ENCODE peak calls at places on chromosomes 1 and 21, in four cellular contexts. G is H1, R is K562, Q is HepG2. A is an unnamed sample.

GRCh38 chr1:55803429-55803828 is 588.3 kb upstream of the USP24 start:
- DNase-seq in G (no peak), R (no peak), Q (no peak), A (no peak)

GRCh38 chr1:29133861-29134694 is 10.4 kb upstream of the TMEM200B start:
- DNase-seq in G (peak; percentile 57), R (peak; percentile 53), Q (no peak), A (no peak)

GRCh38 chr1:202834771-202835547 is 24.2 kb downstream of the PCAT6 start:
- DNase-seq in G (no peak), R (no peak), Q (no peak), A (no peak)

GRCh38 chr1:4006676-4007374 is 106.8 kb upstream of the C1orf174 start:
- DNase-seq in G (no peak), R (no peak), Q (no peak), A (no peak)

GRCh38 chr1:96365076-96365475 is 356.5 kb upstream of the PTBP2 start:
- DNase-seq in G (no peak), R (no peak), Q (no peak), A (no peak)

GRCh38 chr1:27831568-27832410 is 1.2 kb downstream of the PPP1R8 start:
- DNase-seq in G (no peak), R (no peak), Q (peak; percentile 21), A (peak; percentile 7)

GRCh38 chr21:37119421-37120218 is 46.6 kb downstream of the TTC3 start:
- DNase-seq in G (no peak), R (no peak), Q (peak; percentile 12), A (no peak)

GRCh38 chr1:1058921-1059493 is 15.1 kb downstream of the RNF223 start:
- DNase-seq in G (peak; percentile 76), R (peak; percentile 94), Q (no peak), A (no peak)

GRCh38 chr1:205043866-205044265 is 854 bp downstream of the CNTN2 start:
- DNase-seq in G (no peak), R (no peak), Q (no peak), A (no peak)

GRCh38 chr1:168509875-168510594 is 33.8 kb downstream of the XCL2 start:
- DNase-seq in G (no peak), R (no peak), Q (no peak), A (no peak)

GRCh38 chr1:234926574-234927311 is 201.9 kb downstream of the TOMM20 start:
- DNase-seq in G (no peak), R (no peak), Q (no peak), A (no peak)

GRCh38 chr1:217528271-217528670 is 102.6 kb downstream of the GPATCH2 start:
- DNase-seq in G (no peak), R (no peak), Q (no peak), A (no peak)

GRCh38 chr1:29341936-29342335 is 105.6 kb downstream of the PTPRU start:
- DNase-seq in G (no peak), R (no peak), Q (no peak), A (no peak)

GRCh38 chr1:28933918-28934317 is 19.5 kb downstream of the EPB41 start:
- DNase-seq in G (no peak), R (no peak), Q (no peak), A (no peak)

GRCh38 chr1:156146006-156146748 is 7.2 kb upstream of the SEMA4A start:
- DNase-seq in G (no peak), R (peak; percentile 66), Q (peak; percentile 86), A (peak; percentile 74)

GRCh38 chr21:41233913-41234312 is 66.0 kb downstream of the BACE2 start:
- DNase-seq in G (no peak), R (no peak), Q (no peak), A (no peak)

GRCh38 chr1:162292422-162292849 is 84.2 kb downstream of the SPATA46 start:
- DNase-seq in G (no peak), R (no peak), Q (no peak), A (no peak)

GRCh38 chr1:85284202-85284601 is 7.8 kb upstream of the BCL10 start:
- DNase-seq in G (no peak), R (no peak), Q (peak; percentile 22), A (no peak)

GRCh38 chr1:85283475-85284199 is 7.2 kb upstream of the BCL10 start:
- DNase-seq in G (no peak), R (peak; percentile 27), Q (peak; percentile 44), A (no peak)

GRCh38 chr1:85290826-85291225 is 14.4 kb upstream of the BCL10 start:
- DNase-seq in G (no peak), R (no peak), Q (no peak), A (no peak)

GRCh38 chr1:85289848-85290335 is 13.5 kb upstream of the BCL10 start:
- DNase-seq in G (no peak), R (no peak), Q (no peak), A (no peak)

DNA sequence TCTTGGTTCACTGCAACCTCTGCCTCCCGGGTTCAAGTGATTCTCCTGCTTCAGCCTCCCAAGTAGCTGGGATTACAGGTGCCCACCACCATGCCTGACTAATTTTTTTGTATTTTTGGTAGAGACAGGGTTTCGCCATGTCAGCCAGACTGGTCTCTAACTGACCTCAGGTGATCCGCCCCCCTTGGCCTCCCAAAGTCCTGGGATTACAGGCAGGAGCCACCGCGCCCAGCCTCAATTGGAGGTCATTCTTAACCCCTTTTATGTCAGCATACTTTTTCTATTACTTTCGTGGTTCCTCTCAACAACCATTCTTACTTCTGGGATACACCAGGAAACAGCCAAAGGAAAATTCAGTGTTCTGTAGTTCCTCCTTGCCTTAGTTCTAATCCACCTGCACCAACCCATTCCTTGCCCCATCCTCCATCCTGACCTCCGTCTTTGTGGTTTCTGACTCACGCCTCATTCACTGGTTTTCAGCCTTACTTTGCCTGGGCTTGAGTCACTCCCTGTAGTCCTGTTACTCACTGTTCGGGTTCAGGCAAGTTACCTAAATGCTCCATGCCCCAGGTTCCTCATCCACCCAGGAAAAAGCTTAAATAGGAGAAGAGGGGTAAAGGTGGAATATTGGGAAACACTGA is 12.9 kb upstream of the BCL10 start:
- DNase-seq in G (no peak), R (no peak), Q (no peak), A (peak; percentile 93)
- TF ChIP-seq FOSL1 in G (no peak), R (peak; percentile 95), Q (no peak), A (peak; percentile 99)

DNA sequence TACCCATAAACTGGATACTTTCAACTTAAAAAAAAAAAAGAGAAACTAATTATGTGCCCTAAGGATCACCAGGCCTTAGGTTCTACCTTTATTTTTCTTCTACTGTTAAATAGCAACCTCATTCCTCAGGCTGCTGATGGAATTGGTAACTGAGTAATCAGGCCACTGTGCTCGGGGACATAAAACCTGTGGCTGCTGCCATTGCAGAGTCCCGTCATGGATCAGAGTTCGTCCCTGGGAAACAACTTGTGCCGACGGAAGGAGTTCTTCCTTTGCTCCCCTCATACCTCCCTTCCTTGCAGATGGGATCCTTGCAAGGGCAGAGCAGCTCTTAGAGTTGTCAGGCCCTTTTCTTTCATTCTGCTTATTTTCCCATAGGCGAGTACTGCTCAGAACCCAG is 123.6 kb downstream of the PBX1 start:
- DNase-seq in G (no peak), R (no peak), Q (no peak), A (no peak)
- TF ChIP-seq FOSL1 in G (no peak), R (no peak), Q (no peak), A (no peak)

GRCh38 chr1:229230136-229230892 is 40.6 kb upstream of the RAB4A start:
- DNase-seq in G (peak; percentile 52), R (no peak), Q (peak; percentile 24), A (no peak)
- TF ChIP-seq FOSL1 in G (no peak), R (peak; percentile 31), Q (no peak), A (no peak)

DNA sequence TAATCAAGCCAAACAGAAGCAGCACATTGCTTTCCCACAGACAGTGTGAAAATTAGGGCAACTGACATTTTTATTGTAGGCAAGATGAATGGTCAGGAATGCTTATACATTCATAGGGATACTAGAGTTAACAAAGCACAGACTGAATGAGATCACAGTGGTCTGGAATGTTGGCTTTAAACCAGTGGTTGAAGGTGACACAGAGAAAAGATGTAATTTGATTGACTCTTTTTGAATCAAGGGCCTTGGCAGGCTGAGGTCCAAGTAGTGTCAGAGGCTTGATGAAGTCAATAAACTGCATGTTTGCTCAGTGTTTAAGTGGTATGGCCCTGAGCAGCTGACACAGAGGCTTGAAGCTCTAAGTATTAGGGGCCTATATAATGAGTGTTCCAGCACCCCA is 256.7 kb downstream of the CTH start:
- DNase-seq in G (no peak), R (no peak), Q (no peak), A (no peak)
- TF ChIP-seq FOSL1 in G (no peak), R (no peak), Q (no peak), A (no peak)

GRCh38 chr1:36384542-36385409 is 948 bp downstream of the STK40 start:
- DNase-seq in G (peak; percentile 65), R (peak; percentile 63), Q (peak; percentile 89), A (peak; percentile 57)
- TF ChIP-seq FOSL1 in G (no peak), R (no peak), Q (no peak), A (no peak)

GRCh38 chr21:17051054-17051453 is 461.8 kb upstream of the CXADR start:
- DNase-seq in G (no peak), R (no peak), Q (no peak), A (no peak)
- TF ChIP-seq FOSL1 in G (no peak), R (no peak), Q (no peak), A (no peak)

GRCh38 chr1:247277211-247277610 is 21.3 kb downstream of the VN1R5 start:
- DNase-seq in G (no peak), R (no peak), Q (no peak), A (no peak)

GRCh38 chr1:247270003-247270402 is 14.1 kb downstream of the VN1R5 start:
- DNase-seq in G (no peak), R (no peak), Q (no peak), A (no peak)

GRCh38 chr1:247273013-247273412 is 17.1 kb downstream of the VN1R5 start:
- DNase-seq in G (no peak), R (no peak), Q (no peak), A (no peak)

GRCh38 chr1:247269075-247269580 is 13.3 kb downstream of the VN1R5 start:
- DNase-seq in G (no peak), R (no peak), Q (peak; percentile 17), A (no peak)

DNA sequence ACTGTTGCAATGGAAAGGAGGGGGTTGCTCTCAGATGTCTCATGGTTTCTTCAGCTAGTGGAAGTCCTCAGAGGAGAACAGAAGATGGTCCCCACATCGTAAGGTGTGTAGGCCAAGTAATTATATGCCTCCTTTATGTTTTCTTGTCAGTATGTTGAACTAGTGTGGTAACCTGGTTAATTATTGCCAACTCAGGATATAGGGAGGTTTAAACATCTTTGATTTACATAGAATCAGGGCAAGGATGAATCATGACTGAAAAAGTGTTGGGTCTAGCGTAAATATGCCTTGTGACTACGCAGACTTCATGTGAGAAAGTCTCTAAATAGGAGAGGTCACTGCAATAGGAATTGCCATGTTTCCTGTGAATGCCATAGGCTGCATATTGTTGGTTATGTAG is 19.0 kb downstream of the VN1R5 start:
- DNase-seq in G (no peak), R (no peak), Q (peak; percentile 17), A (no peak)
- TF ChIP-seq FOSL1 in G (no peak), R (no peak), Q (no peak), A (no peak)